ENCODE peak calls at places on chromosomes 5 and 9, in ten cellular contexts. One of them, this sample, is unnamed.

GRCh38 chr5:178335287-178336030 is 102.9 kb upstream of the PHYKPL start:
- DNase-seq in GM23338: no peak
- DNase-seq in CD4-positive, alpha-beta T cell: no peak
- DNase-seq in A549: no peak
- DNase-seq in neural crest cell: no peak
- DNase-seq in tibial artery: no peak
- DNase-seq in AG09319: no peak
- DNase-seq in GM10248: no peak
- DNase-seq in CD8-positive, alpha-beta T cell: no peak
- DNase-seq in kidney epithelial cell: no peak
- DNase-seq in this sample: no peak

GRCh38 chr5:159405611-159406031 is 75.3 kb upstream of the IL12B start:
- DNase-seq in GM23338: no peak
- DNase-seq in CD4-positive, alpha-beta T cell: no peak
- DNase-seq in A549: no peak
- DNase-seq in neural crest cell: no peak
- DNase-seq in tibial artery: no peak
- DNase-seq in AG09319: no peak
- DNase-seq in GM10248: peak
- DNase-seq in CD8-positive, alpha-beta T cell: no peak
- DNase-seq in kidney epithelial cell: no peak
- DNase-seq in this sample: no peak

GRCh38 chr9:30996761-30997160 is 1387.7 kb upstream of the ACO1 start:
- DNase-seq in GM23338: no peak
- DNase-seq in CD4-positive, alpha-beta T cell: no peak
- DNase-seq in A549: no peak
- DNase-seq in neural crest cell: no peak
- DNase-seq in tibial artery: no peak
- DNase-seq in AG09319: no peak
- DNase-seq in GM10248: no peak
- DNase-seq in CD8-positive, alpha-beta T cell: no peak
- DNase-seq in kidney epithelial cell: no peak
- DNase-seq in this sample: no peak

GRCh38 chr5:178487911-178488310 is 102.3 kb downstream of the COL23A1 start:
- DNase-seq in GM23338: no peak
- DNase-seq in CD4-positive, alpha-beta T cell: no peak
- DNase-seq in A549: no peak
- DNase-seq in neural crest cell: no peak
- DNase-seq in tibial artery: no peak
- DNase-seq in AG09319: no peak
- DNase-seq in GM10248: no peak
- DNase-seq in CD8-positive, alpha-beta T cell: no peak
- DNase-seq in kidney epithelial cell: no peak
- DNase-seq in this sample: no peak

GRCh38 chr9:101354143-101354764 is 30.6 kb downstream of the BAAT start:
- DNase-seq in GM23338: no peak
- DNase-seq in CD4-positive, alpha-beta T cell: no peak
- DNase-seq in A549: peak
- DNase-seq in neural crest cell: no peak
- DNase-seq in tibial artery: no peak
- DNase-seq in AG09319: no peak
- DNase-seq in GM10248: no peak
- DNase-seq in CD8-positive, alpha-beta T cell: no peak
- DNase-seq in kidney epithelial cell: no peak
- DNase-seq in this sample: no peak

GRCh38 chr5:170184007-170184687 is 48.6 kb upstream of the C5orf58 start:
- DNase-seq in GM23338: peak
- DNase-seq in CD4-positive, alpha-beta T cell: peak
- DNase-seq in A549: peak
- DNase-seq in neural crest cell: peak
- DNase-seq in tibial artery: peak
- DNase-seq in AG09319: no peak
- DNase-seq in GM10248: peak
- DNase-seq in CD8-positive, alpha-beta T cell: no peak
- DNase-seq in kidney epithelial cell: no peak
- DNase-seq in this sample: peak

GRCh38 chr5:63495225-63495624 is 467.0 kb downstream of the HTR1A start:
- DNase-seq in GM23338: peak
- DNase-seq in CD4-positive, alpha-beta T cell: no peak
- DNase-seq in A549: no peak
- DNase-seq in neural crest cell: no peak
- DNase-seq in tibial artery: no peak
- DNase-seq in AG09319: no peak
- DNase-seq in GM10248: no peak
- DNase-seq in CD8-positive, alpha-beta T cell: no peak
- DNase-seq in kidney epithelial cell: no peak
- DNase-seq in this sample: no peak

GRCh38 chr9:81559741-81560140 is 129.6 kb downstream of the TLE1 start:
- DNase-seq in GM23338: no peak
- DNase-seq in CD4-positive, alpha-beta T cell: no peak
- DNase-seq in A549: peak
- DNase-seq in neural crest cell: no peak
- DNase-seq in tibial artery: no peak
- DNase-seq in AG09319: peak
- DNase-seq in GM10248: no peak
- DNase-seq in CD8-positive, alpha-beta T cell: no peak
- DNase-seq in kidney epithelial cell: peak
- DNase-seq in this sample: no peak

GRCh38 chr9:92961627-92962302 is 14.4 kb downstream of the FGD3 start:
- DNase-seq in GM23338: no peak
- DNase-seq in CD4-positive, alpha-beta T cell: no peak
- DNase-seq in A549: no peak
- DNase-seq in neural crest cell: no peak
- DNase-seq in tibial artery: no peak
- DNase-seq in AG09319: no peak
- DNase-seq in GM10248: no peak
- DNase-seq in CD8-positive, alpha-beta T cell: no peak
- DNase-seq in kidney epithelial cell: no peak
- DNase-seq in this sample: no peak

GRCh38 chr5:133421394-133421793 is 190.9 kb downstream of the FSTL4 start:
- DNase-seq in GM23338: peak
- DNase-seq in CD4-positive, alpha-beta T cell: no peak
- DNase-seq in A549: peak
- DNase-seq in neural crest cell: peak
- DNase-seq in tibial artery: no peak
- DNase-seq in AG09319: no peak
- DNase-seq in GM10248: peak
- DNase-seq in CD8-positive, alpha-beta T cell: no peak
- DNase-seq in kidney epithelial cell: no peak
- DNase-seq in this sample: no peak

GRCh38 chr5:40682431-40683017 is 2.8 kb downstream of the PTGER4 start:
- DNase-seq in GM23338: no peak
- DNase-seq in CD4-positive, alpha-beta T cell: no peak
- DNase-seq in A549: no peak
- DNase-seq in neural crest cell: no peak
- DNase-seq in tibial artery: no peak
- DNase-seq in AG09319: no peak
- DNase-seq in GM10248: no peak
- DNase-seq in CD8-positive, alpha-beta T cell: no peak
- DNase-seq in kidney epithelial cell: no peak
- DNase-seq in this sample: no peak

GRCh38 chr5:73764586-73764985 is 138.6 kb downstream of the ARHGEF28 start:
- DNase-seq in GM23338: no peak
- DNase-seq in CD4-positive, alpha-beta T cell: no peak
- DNase-seq in A549: peak
- DNase-seq in neural crest cell: no peak
- DNase-seq in tibial artery: no peak
- DNase-seq in AG09319: no peak
- DNase-seq in GM10248: no peak
- DNase-seq in CD8-positive, alpha-beta T cell: no peak
- DNase-seq in kidney epithelial cell: peak
- DNase-seq in this sample: no peak

GRCh38 chr5:139146809-139147742 is 51.1 kb downstream of the SIL1 start:
- DNase-seq in GM23338: no peak
- DNase-seq in CD4-positive, alpha-beta T cell: no peak
- DNase-seq in A549: no peak
- DNase-seq in neural crest cell: no peak
- DNase-seq in tibial artery: no peak
- DNase-seq in AG09319: no peak
- DNase-seq in GM10248: no peak
- DNase-seq in CD8-positive, alpha-beta T cell: no peak
- DNase-seq in kidney epithelial cell: no peak
- DNase-seq in this sample: no peak

GRCh38 chr5:174532453-174533126 is 191.8 kb upstream of the MSX2 start:
- DNase-seq in GM23338: peak
- DNase-seq in CD4-positive, alpha-beta T cell: no peak
- DNase-seq in A549: peak
- DNase-seq in neural crest cell: peak
- DNase-seq in tibial artery: peak
- DNase-seq in AG09319: peak
- DNase-seq in GM10248: no peak
- DNase-seq in CD8-positive, alpha-beta T cell: no peak
- DNase-seq in kidney epithelial cell: peak
- DNase-seq in this sample: peak

DNA sequence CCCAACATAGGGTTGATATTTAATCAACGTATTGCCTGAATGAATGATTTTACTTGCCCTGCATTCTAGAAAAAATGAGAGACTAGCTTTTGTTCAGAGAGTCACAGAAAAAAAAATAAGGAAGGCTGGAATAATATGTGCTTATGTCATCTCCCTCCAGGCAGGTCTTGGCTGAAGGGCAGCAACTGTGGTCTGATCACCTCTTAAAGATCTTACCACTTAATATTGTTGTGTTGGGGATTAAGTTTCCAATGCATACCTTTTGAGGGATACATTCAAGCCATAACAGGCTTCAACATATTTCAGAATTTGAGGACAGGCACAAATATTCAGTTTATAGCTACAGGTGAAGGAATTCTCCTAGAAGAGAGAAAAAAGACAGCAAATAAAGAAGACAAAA is 157.3 kb upstream of the S1PR3 start:
- DNase-seq in GM23338: no peak
- DNase-seq in CD4-positive, alpha-beta T cell: no peak
- DNase-seq in A549: no peak
- DNase-seq in neural crest cell: no peak
- DNase-seq in tibial artery: no peak
- DNase-seq in AG09319: no peak
- DNase-seq in GM10248: no peak
- DNase-seq in CD8-positive, alpha-beta T cell: no peak
- DNase-seq in kidney epithelial cell: no peak
- DNase-seq in this sample: no peak
- TF ChIP-seq CTCF in GM23338: no peak
- TF ChIP-seq CTCF in CD4-positive, alpha-beta T cell: no peak
- TF ChIP-seq CTCF in A549: no peak
- TF ChIP-seq CTCF in neural crest cell: no peak
- TF ChIP-seq CTCF in tibial artery: no peak
- TF ChIP-seq CTCF in AG09319: no peak
- TF ChIP-seq CTCF in GM10248: no peak
- TF ChIP-seq CTCF in CD8-positive, alpha-beta T cell: no peak
- TF ChIP-seq CTCF in kidney epithelial cell: no peak
- TF ChIP-seq CTCF in this sample: no peak

DNA sequence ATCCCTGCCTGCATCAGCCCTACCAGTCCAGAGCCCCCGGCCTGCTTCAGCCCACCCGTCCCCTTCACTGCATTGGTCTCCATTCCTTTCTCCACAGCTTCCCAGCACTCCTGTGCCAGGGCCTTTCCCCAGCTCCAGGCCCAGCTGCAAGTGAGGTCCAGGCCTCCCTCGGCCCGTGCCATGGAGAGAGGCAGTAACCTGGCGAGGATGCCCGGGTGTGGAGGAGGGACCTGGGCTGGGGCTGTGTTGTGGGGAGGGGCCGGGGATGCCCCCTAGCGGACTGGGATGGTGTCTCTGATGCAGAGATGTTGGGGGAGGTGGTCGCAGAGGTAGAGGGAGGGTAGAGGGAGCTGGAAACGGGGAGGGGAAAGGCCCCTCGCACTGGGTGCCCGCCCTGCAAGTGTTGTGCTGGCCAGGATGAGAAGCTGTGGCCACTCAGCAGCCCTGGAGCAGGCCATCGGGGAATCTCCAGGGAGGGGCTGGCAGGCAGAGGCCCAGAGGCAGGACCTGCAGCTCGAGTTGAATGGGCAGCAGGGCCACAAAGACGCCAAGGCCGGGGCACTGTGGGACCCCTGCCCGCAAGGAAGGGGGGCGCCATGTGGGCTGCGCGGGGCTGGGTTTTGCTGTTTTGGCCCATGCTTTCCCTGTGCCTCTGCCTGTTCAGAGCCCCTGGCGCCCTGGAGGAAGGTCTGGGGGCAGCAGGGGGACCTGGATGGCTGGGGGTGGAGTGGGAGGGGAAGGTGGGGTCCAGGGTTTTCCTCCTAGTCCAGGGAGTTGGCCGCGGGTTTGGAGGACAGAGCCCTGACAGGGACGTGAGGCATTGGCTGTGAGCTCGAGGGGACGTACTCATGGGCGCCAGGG is 26.0 kb upstream of the NKD2 start:
- DNase-seq in GM23338: peak
- DNase-seq in CD4-positive, alpha-beta T cell: no peak
- DNase-seq in A549: peak
- DNase-seq in neural crest cell: peak
- DNase-seq in tibial artery: no peak
- DNase-seq in AG09319: no peak
- DNase-seq in GM10248: no peak
- DNase-seq in CD8-positive, alpha-beta T cell: no peak
- DNase-seq in kidney epithelial cell: no peak
- DNase-seq in this sample: no peak
- TF ChIP-seq CTCF in GM23338: peak
- TF ChIP-seq CTCF in CD4-positive, alpha-beta T cell: no peak
- TF ChIP-seq CTCF in A549: peak
- TF ChIP-seq CTCF in neural crest cell: peak
- TF ChIP-seq CTCF in tibial artery: no peak
- TF ChIP-seq CTCF in AG09319: peak
- TF ChIP-seq CTCF in GM10248: no peak
- TF ChIP-seq CTCF in CD8-positive, alpha-beta T cell: no peak
- TF ChIP-seq CTCF in kidney epithelial cell: peak
- TF ChIP-seq CTCF in this sample: no peak

GRCh38 chr5:150113047-150113744 is 26.8 kb upstream of the CSF1R start:
- DNase-seq in GM23338: peak
- DNase-seq in CD4-positive, alpha-beta T cell: no peak
- DNase-seq in A549: no peak
- DNase-seq in neural crest cell: no peak
- DNase-seq in tibial artery: no peak
- DNase-seq in AG09319: no peak
- DNase-seq in GM10248: no peak
- DNase-seq in CD8-positive, alpha-beta T cell: no peak
- DNase-seq in kidney epithelial cell: no peak
- DNase-seq in this sample: no peak
- TF ChIP-seq CTCF in GM23338: no peak
- TF ChIP-seq CTCF in CD4-positive, alpha-beta T cell: no peak
- TF ChIP-seq CTCF in A549: no peak
- TF ChIP-seq CTCF in neural crest cell: no peak
- TF ChIP-seq CTCF in tibial artery: no peak
- TF ChIP-seq CTCF in AG09319: no peak
- TF ChIP-seq CTCF in GM10248: no peak
- TF ChIP-seq CTCF in CD8-positive, alpha-beta T cell: no peak
- TF ChIP-seq CTCF in kidney epithelial cell: no peak
- TF ChIP-seq CTCF in this sample: no peak

GRCh38 chr5:132130918-132131715 is 57.5 kb downstream of the CSF2 start:
- DNase-seq in GM23338: no peak
- DNase-seq in CD4-positive, alpha-beta T cell: no peak
- DNase-seq in A549: no peak
- DNase-seq in neural crest cell: no peak
- DNase-seq in tibial artery: no peak
- DNase-seq in AG09319: no peak
- DNase-seq in GM10248: no peak
- DNase-seq in CD8-positive, alpha-beta T cell: no peak
- DNase-seq in kidney epithelial cell: no peak
- DNase-seq in this sample: no peak
- TF ChIP-seq CTCF in GM23338: no peak
- TF ChIP-seq CTCF in CD4-positive, alpha-beta T cell: no peak
- TF ChIP-seq CTCF in A549: no peak
- TF ChIP-seq CTCF in neural crest cell: no peak
- TF ChIP-seq CTCF in tibial artery: no peak
- TF ChIP-seq CTCF in AG09319: no peak
- TF ChIP-seq CTCF in GM10248: no peak
- TF ChIP-seq CTCF in CD8-positive, alpha-beta T cell: no peak
- TF ChIP-seq CTCF in kidney epithelial cell: no peak
- TF ChIP-seq CTCF in this sample: no peak

GRCh38 chr9:108443741-108444140 is 412.0 kb downstream of the ACTL7B start:
- DNase-seq in GM23338: no peak
- DNase-seq in CD4-positive, alpha-beta T cell: no peak
- DNase-seq in A549: no peak
- DNase-seq in neural crest cell: no peak
- DNase-seq in tibial artery: no peak
- DNase-seq in AG09319: no peak
- DNase-seq in GM10248: no peak
- DNase-seq in CD8-positive, alpha-beta T cell: no peak
- DNase-seq in kidney epithelial cell: no peak
- DNase-seq in this sample: no peak
- TF ChIP-seq CTCF in GM23338: no peak
- TF ChIP-seq CTCF in CD4-positive, alpha-beta T cell: no peak
- TF ChIP-seq CTCF in A549: no peak
- TF ChIP-seq CTCF in neural crest cell: no peak
- TF ChIP-seq CTCF in tibial artery: no peak
- TF ChIP-seq CTCF in AG09319: peak
- TF ChIP-seq CTCF in GM10248: no peak
- TF ChIP-seq CTCF in CD8-positive, alpha-beta T cell: no peak
- TF ChIP-seq CTCF in kidney epithelial cell: no peak
- TF ChIP-seq CTCF in this sample: no peak